ENCODE peak calls at places on chromosomes 4 and X, in ten cellular contexts. N is prostate gland, Q is K562, P is endothelial cell of umbilical vein, D is transverse colon, A is lower leg skin, E is NB4, C is stomach, B is tibial nerve, J is sigmoid colon. U is an unnamed sample.

GRCh38 chrX:69614896-69615295 is 1.0 kb upstream of the EDA start:
- DNase-seq in N (no peak), Q (no peak), P (no peak), D (no peak), A (no peak), E (no peak), C (no peak), B (peak), J (no peak), U (no peak)

GRCh38 chrX:72340572-72340971 is 34.9 kb upstream of the CITED1 start:
- DNase-seq in N (peak), Q (no peak), P (no peak), D (no peak), A (no peak), E (no peak), C (no peak), B (no peak), J (no peak), U (no peak)

GRCh38 chrX:153600032-153600373 is 1.1 kb upstream of the CCNQ start:
- DNase-seq in N (no peak), Q (no peak), P (no peak), D (no peak), A (no peak), E (peak), C (no peak), B (no peak), J (no peak), U (peak)

GRCh38 chrX:153565996-153566580 is 32.9 kb downstream of the CCNQ start:
- DNase-seq in N (no peak), Q (peak), P (no peak), D (no peak), A (no peak), E (no peak), C (no peak), B (no peak), J (no peak), U (no peak)

GRCh38 chrX:68183612-68184214 is 249.6 kb downstream of the OPHN1 start:
- DNase-seq in N (no peak), Q (peak), P (peak), D (no peak), A (no peak), E (peak), C (no peak), B (no peak), J (no peak), U (no peak)

GRCh38 chr4:122765702-122766352 is 33.3 kb downstream of the BBS12 start:
- DNase-seq in N (no peak), Q (no peak), P (peak), D (no peak), A (no peak), E (no peak), C (no peak), B (no peak), J (no peak), U (no peak)

GRCh38 chr4:170671171-170671570 is 581.4 kb upstream of the AADAT start:
- DNase-seq in N (no peak), Q (no peak), P (no peak), D (no peak), A (no peak), E (no peak), C (no peak), B (no peak), J (no peak), U (no peak)

GRCh38 chr4:44157611-44158277 is 290.9 kb downstream of the KCTD8 start:
- DNase-seq in N (peak), Q (no peak), P (peak), D (no peak), A (no peak), E (no peak), C (no peak), B (no peak), J (no peak), U (no peak)

GRCh38 chr4:177251237-177251636 is 58.4 kb upstream of the NEIL3 start:
- DNase-seq in N (no peak), Q (no peak), P (no peak), D (peak), A (no peak), E (peak), C (no peak), B (no peak), J (no peak), U (no peak)

GRCh38 chrX:32137525-32137924 is 1065.7 kb upstream of the FTHL17 start:
- DNase-seq in N (no peak), Q (no peak), P (no peak), D (no peak), A (no peak), E (peak), C (no peak), B (peak), J (no peak), U (no peak)

GRCh38 chr4:24328711-24329110 is 255.6 kb downstream of the DHX15 start:
- DNase-seq in N (no peak), Q (no peak), P (no peak), D (no peak), A (no peak), E (no peak), C (no peak), B (no peak), J (no peak), U (no peak)

GRCh38 chr4:110510955-110511544 is 35.1 kb downstream of the ENPEP start:
- DNase-seq in N (no peak), Q (peak), P (peak), D (no peak), A (no peak), E (peak), C (no peak), B (no peak), J (no peak), U (peak)

GRCh38 chrX:149495573-149496071 is 9.5 kb downstream of the IDS start:
- DNase-seq in N (no peak), Q (no peak), P (peak), D (no peak), A (no peak), E (no peak), C (no peak), B (no peak), J (no peak), U (peak)

GRCh38 chrX:38871129-38872029 is 70.1 kb downstream of the MID1IP1 start:
- DNase-seq in N (no peak), Q (no peak), P (no peak), D (no peak), A (no peak), E (no peak), C (no peak), B (no peak), J (no peak), U (no peak)

GRCh38 chr4:123741906-123742305 is 345.3 kb downstream of the SPRY1 start:
- DNase-seq in N (no peak), Q (no peak), P (peak), D (no peak), A (no peak), E (no peak), C (no peak), B (no peak), J (no peak), U (no peak)

GRCh38 chrX:95585321-95585720 is 1099.3 kb upstream of the DIAPH2 start:
- DNase-seq in N (no peak), Q (no peak), P (no peak), D (no peak), A (no peak), E (no peak), C (no peak), B (no peak), J (no peak), U (no peak)

GRCh38 chrX:101931104-101931493 is 728 bp downstream of the ZMAT1 start:
- DNase-seq in N (no peak), Q (no peak), P (peak), D (no peak), A (no peak), E (no peak), C (no peak), B (peak), J (no peak), U (peak)

GRCh38 chr4:82256718-82257117 is 117.1 kb downstream of the HNRNPD start:
- DNase-seq in N (no peak), Q (no peak), P (no peak), D (no peak), A (no peak), E (no peak), C (no peak), B (no peak), J (no peak), U (no peak)

GRCh38 chrX:13906103-13906502 is 89.2 kb upstream of the GPM6B start:
- DNase-seq in N (no peak), Q (no peak), P (no peak), D (no peak), A (no peak), E (no peak), C (no peak), B (no peak), J (no peak), U (no peak)

GRCh38 chrX:72243472-72243871 is 4.6 kb upstream of the ERCC6L start:
- DNase-seq in N (no peak), Q (no peak), P (peak), D (no peak), A (no peak), E (no peak), C (no peak), B (no peak), J (no peak), U (no peak)

GRCh38 chr4:17664755-17665154 is 50.3 kb downstream of the MED28 start:
- DNase-seq in N (no peak), Q (no peak), P (no peak), D (no peak), A (no peak), E (peak), C (no peak), B (no peak), J (no peak), U (no peak)

GRCh38 chrX:40153335-40154221 is 55.8 kb upstream of the BCOR start:
- DNase-seq in N (no peak), Q (peak), P (no peak), D (peak), A (no peak), E (peak), C (peak), B (no peak), J (peak), U (peak)

GRCh38 chrX:40156472-40157227 is 58.9 kb upstream of the BCOR start:
- DNase-seq in N (no peak), Q (no peak), P (no peak), D (no peak), A (no peak), E (no peak), C (no peak), B (no peak), J (no peak), U (no peak)

GRCh38 chrX:40155617-40156471 is 58.1 kb upstream of the BCOR start:
- DNase-seq in N (no peak), Q (peak), P (no peak), D (no peak), A (no peak), E (no peak), C (no peak), B (no peak), J (no peak), U (no peak)

GRCh38 chrX:40154229-40154852 is 56.6 kb upstream of the BCOR start:
- DNase-seq in N (no peak), Q (peak), P (no peak), D (no peak), A (no peak), E (peak), C (no peak), B (no peak), J (peak), U (peak)

DNA sequence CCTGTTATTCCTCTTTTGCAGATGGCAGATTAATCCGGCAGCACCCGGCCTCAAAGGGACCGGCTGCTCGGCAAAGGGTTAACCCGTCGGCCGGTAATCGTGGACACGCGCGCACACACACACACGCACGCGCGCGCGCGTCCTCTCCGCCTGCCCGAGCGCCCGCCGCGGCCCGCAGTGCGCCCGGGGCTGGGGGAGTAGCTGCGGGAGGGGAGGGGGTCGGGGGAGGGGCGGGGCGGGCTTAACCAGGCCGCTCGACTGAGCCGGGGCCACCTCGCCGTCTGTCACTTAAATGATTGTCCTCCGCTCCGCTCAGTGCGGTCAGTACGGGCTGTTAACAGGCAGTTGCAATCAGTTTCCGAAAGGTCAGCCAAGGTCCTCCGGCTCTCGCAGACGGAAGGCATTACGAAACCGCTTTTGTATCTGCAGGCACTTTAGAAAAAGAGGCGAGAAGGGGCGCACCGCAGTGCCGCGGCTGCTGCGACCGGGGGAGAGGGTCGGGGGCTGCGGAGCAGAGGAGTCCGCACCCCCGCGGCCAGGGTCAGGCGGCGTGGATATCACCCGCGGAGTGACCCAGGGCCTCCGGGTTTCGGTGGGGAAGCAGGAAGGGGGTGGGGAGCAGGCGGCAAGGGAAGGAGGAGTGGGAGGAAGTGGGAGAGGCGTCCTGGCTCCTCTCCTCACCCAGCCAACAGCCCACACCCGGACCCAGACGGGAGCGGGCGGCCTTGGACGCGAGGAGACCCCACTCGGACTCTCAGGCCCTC is 57.3 kb upstream of the BCOR start:
- DNase-seq in N (no peak), Q (peak), P (peak), D (peak), A (peak), E (peak), C (peak), B (peak), J (peak), U (no peak)
- TF ChIP-seq POLR2A in N (no peak), Q (peak), P (no peak), D (no peak), A (no peak), E (peak), C (no peak), B (no peak), J (no peak), U (no peak)

GRCh38 chr4:8241211-8241779 is 28.3 kb upstream of the HTRA3 start:
- DNase-seq in N (no peak), Q (no peak), P (no peak), D (no peak), A (no peak), E (no peak), C (no peak), B (no peak), J (no peak), U (no peak)
- TF ChIP-seq POLR2A in N (no peak), Q (no peak), P (no peak), D (no peak), A (no peak), E (no peak), C (no peak), B (no peak), J (no peak), U (no peak)

GRCh38 chr4:128255906-128256305 is 31.7 kb downstream of the PGRMC2 start:
- DNase-seq in N (peak), Q (no peak), P (no peak), D (no peak), A (no peak), E (no peak), C (no peak), B (no peak), J (no peak), U (no peak)
- TF ChIP-seq POLR2A in N (no peak), Q (no peak), P (no peak), D (no peak), A (no peak), E (no peak), C (no peak), B (no peak), J (no peak), U (no peak)

GRCh38 chrX:120111611-120112010 is 4.1 kb downstream of the RHOXF1 start:
- DNase-seq in N (no peak), Q (no peak), P (no peak), D (no peak), A (no peak), E (no peak), C (no peak), B (no peak), J (no peak), U (no peak)

GRCh38 chrX:120109378-120109777 is 6.3 kb downstream of the RHOXF1 start:
- DNase-seq in N (no peak), Q (no peak), P (no peak), D (no peak), A (no peak), E (no peak), C (no peak), B (no peak), J (no peak), U (no peak)
- TF ChIP-seq POLR2A in N (no peak), Q (no peak), P (no peak), D (no peak), A (no peak), E (no peak), C (no peak), B (no peak), J (no peak), U (no peak)

GRCh38 chrX:26922278-26922677 is 540.9 kb downstream of the PPP4R3C start:
- DNase-seq in N (no peak), Q (no peak), P (peak), D (no peak), A (no peak), E (no peak), C (no peak), B (no peak), J (no peak), U (no peak)
- TF ChIP-seq POLR2A in N (no peak), Q (no peak), P (no peak), D (no peak), A (no peak), E (no peak), C (no peak), B (no peak), J (no peak), U (no peak)

DNA sequence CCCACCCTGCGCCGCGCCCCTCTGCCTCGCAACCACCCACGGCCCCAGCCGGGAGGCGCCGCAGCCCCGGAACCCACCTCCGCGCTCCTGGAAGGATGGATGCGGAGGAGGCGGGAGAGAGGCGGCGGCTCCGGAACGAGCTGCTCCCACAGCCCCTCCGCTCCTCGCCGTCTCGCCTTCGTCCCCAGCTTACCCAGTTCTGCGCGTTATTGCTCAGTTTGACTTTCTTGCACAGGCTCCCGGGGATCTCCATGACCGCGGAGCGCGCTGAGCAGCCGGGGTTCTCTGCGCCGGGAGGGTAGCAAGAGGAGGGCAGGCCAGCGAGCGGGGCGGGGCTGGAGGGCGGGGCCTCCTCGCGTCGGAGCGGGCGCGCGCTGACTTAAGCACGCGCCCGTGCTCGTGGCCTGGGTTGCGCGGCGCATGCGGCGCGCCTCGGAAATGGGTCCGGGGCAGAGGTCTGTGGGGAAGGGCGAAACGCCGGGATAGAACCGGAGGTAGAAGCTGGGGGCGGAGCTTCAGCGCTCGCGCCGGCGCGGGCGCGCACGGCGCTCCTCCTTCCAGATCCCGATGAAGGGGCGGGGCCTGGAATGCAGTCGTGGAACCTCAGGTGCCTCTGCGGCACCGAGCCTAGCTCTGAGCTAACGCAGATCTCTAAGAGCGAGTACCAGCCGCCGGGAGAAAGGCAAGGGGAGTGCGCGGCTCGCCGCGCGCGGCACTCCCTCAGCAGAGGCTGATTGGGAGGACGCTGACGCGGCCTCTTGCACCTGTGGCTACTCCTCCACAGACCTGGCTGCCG is at the start of gene PAPSS1:
- DNase-seq in N (peak), Q (peak), P (peak), D (peak), A (peak), E (peak), C (peak), B (peak), J (peak), U (peak)
- TF ChIP-seq POLR2A in N (peak), Q (peak), P (peak), D (peak), A (no peak), E (peak), C (no peak), B (no peak), J (peak), U (peak)

GRCh38 chr4:48127882-48128394 is 6.1 kb downstream of the TXK start:
- DNase-seq in N (peak), Q (peak), P (peak), D (peak), A (peak), E (peak), C (peak), B (peak), J (no peak), U (peak)
- TF ChIP-seq POLR2A in N (no peak), Q (no peak), P (peak), D (no peak), A (no peak), E (no peak), C (no peak), B (no peak), J (no peak), U (no peak)

GRCh38 chr4:2418652-2419571 is at the start of gene CFAP99:
- DNase-seq in N (peak), Q (peak), P (peak), D (peak), A (peak), E (peak), C (peak), B (peak), J (peak), U (peak)
- TF ChIP-seq POLR2A in N (no peak), Q (no peak), P (no peak), D (no peak), A (no peak), E (no peak), C (no peak), B (no peak), J (no peak), U (no peak)

GRCh38 chr4:69714086-69714485 is 46.3 kb downstream of the SULT1B1 start:
- DNase-seq in N (no peak), Q (no peak), P (no peak), D (no peak), A (no peak), E (no peak), C (no peak), B (no peak), J (no peak), U (no peak)

GRCh38 chr4:69710580-69710979 is 49.8 kb downstream of the SULT1B1 start:
- DNase-seq in N (no peak), Q (no peak), P (no peak), D (no peak), A (no peak), E (no peak), C (no peak), B (no peak), J (no peak), U (no peak)

GRCh38 chr4:69716654-69717053 is 43.8 kb downstream of the SULT1B1 start:
- DNase-seq in N (no peak), Q (no peak), P (no peak), D (no peak), A (no peak), E (no peak), C (no peak), B (no peak), J (no peak), U (no peak)

GRCh38 chr4:69717778-69718177 is 42.6 kb downstream of the SULT1B1 start:
- DNase-seq in N (no peak), Q (no peak), P (no peak), D (no peak), A (no peak), E (no peak), C (no peak), B (no peak), J (no peak), U (no peak)

GRCh38 chr4:69713593-69713992 is 46.8 kb downstream of the SULT1B1 start:
- DNase-seq in N (no peak), Q (no peak), P (no peak), D (no peak), A (peak), E (peak), C (no peak), B (peak), J (no peak), U (no peak)
- TF ChIP-seq POLR2A in N (no peak), Q (no peak), P (no peak), D (no peak), A (no peak), E (no peak), C (no peak), B (no peak), J (no peak), U (no peak)

GRCh38 chr4:87525636-87526035 is 3.5 kb downstream of the SPARCL1 start:
- DNase-seq in N (peak), Q (no peak), P (no peak), D (no peak), A (no peak), E (no peak), C (no peak), B (no peak), J (peak), U (no peak)

GRCh38 chr4:87524456-87524855 is 4.7 kb downstream of the SPARCL1 start:
- DNase-seq in N (no peak), Q (no peak), P (no peak), D (no peak), A (no peak), E (no peak), C (no peak), B (no peak), J (no peak), U (no peak)

GRCh38 chr4:87516683-87517082 is 12.5 kb downstream of the SPARCL1 start:
- DNase-seq in N (no peak), Q (no peak), P (no peak), D (no peak), A (no peak), E (no peak), C (no peak), B (no peak), J (no peak), U (no peak)

GRCh38 chr4:87523307-87523706 is 5.9 kb downstream of the SPARCL1 start:
- DNase-seq in N (no peak), Q (no peak), P (no peak), D (no peak), A (no peak), E (no peak), C (no peak), B (no peak), J (no peak), U (no peak)

GRCh38 chr4:87521757-87522374 is 7.3 kb downstream of the SPARCL1 start:
- DNase-seq in N (peak), Q (no peak), P (no peak), D (no peak), A (no peak), E (peak), C (no peak), B (no peak), J (no peak), U (no peak)
- TF ChIP-seq POLR2A in N (no peak), Q (no peak), P (no peak), D (no peak), A (no peak), E (no peak), C (no peak), B (no peak), J (no peak), U (no peak)